ENCODE peak calls at places on chromosomes 7 and 10, in five cellular contexts. One of them, this sample, is unnamed.

GRCh38 chr7:92840309-92840708 is 3.9 kb upstream of the CDK6 start:
- DNase-seq in epithelial cell of esophagus: no peak
- DNase-seq in mammary epithelial cell: no peak
- DNase-seq in GM06990: no peak
- DNase-seq in GM23338: peak
- DNase-seq in this sample: no peak

GRCh38 chr10:69217119-69217754 is 2.9 kb upstream of the HKDC1 start:
- DNase-seq in epithelial cell of esophagus: peak
- DNase-seq in mammary epithelial cell: peak
- DNase-seq in GM06990: no peak
- DNase-seq in GM23338: no peak
- DNase-seq in this sample: no peak

GRCh38 chr10:19788075-19788686 is 28.1 kb upstream of the PLXDC2 start:
- DNase-seq in epithelial cell of esophagus: peak
- DNase-seq in mammary epithelial cell: peak
- DNase-seq in GM06990: no peak
- DNase-seq in GM23338: peak
- DNase-seq in this sample: peak

GRCh38 chr7:115099906-115100305 is 178.0 kb downstream of the MDFIC start:
- DNase-seq in epithelial cell of esophagus: peak
- DNase-seq in mammary epithelial cell: peak
- DNase-seq in GM06990: no peak
- DNase-seq in GM23338: no peak
- DNase-seq in this sample: no peak

GRCh38 chr10:46523119-46523880 is 33.2 kb downstream of the GPRIN2 start:
- DNase-seq in epithelial cell of esophagus: peak
- DNase-seq in mammary epithelial cell: peak
- DNase-seq in GM06990: no peak
- DNase-seq in GM23338: no peak
- DNase-seq in this sample: no peak

GRCh38 chr10:49272251-49273081 is 26.5 kb upstream of the C10orf71 start:
- DNase-seq in epithelial cell of esophagus: no peak
- DNase-seq in mammary epithelial cell: no peak
- DNase-seq in GM06990: no peak
- DNase-seq in GM23338: no peak
- DNase-seq in this sample: no peak

GRCh38 chr10:110544958-110545537 is 22.4 kb upstream of the SMC3 start:
- DNase-seq in epithelial cell of esophagus: no peak
- DNase-seq in mammary epithelial cell: no peak
- DNase-seq in GM06990: no peak
- DNase-seq in GM23338: no peak
- DNase-seq in this sample: no peak

GRCh38 chr10:553233-553632 is 136.2 kb downstream of the DIP2C start:
- DNase-seq in epithelial cell of esophagus: no peak
- DNase-seq in mammary epithelial cell: no peak
- DNase-seq in GM06990: no peak
- DNase-seq in GM23338: no peak
- DNase-seq in this sample: no peak

GRCh38 chr7:44158060-44158872 is 17.1 kb upstream of the MYL7 start:
- DNase-seq in epithelial cell of esophagus: no peak
- DNase-seq in mammary epithelial cell: no peak
- DNase-seq in GM06990: no peak
- DNase-seq in GM23338: no peak
- DNase-seq in this sample: no peak

GRCh38 chr7:83005410-83005809 is 157.3 kb downstream of the PCLO start:
- DNase-seq in epithelial cell of esophagus: peak
- DNase-seq in mammary epithelial cell: no peak
- DNase-seq in GM06990: no peak
- DNase-seq in GM23338: peak
- DNase-seq in this sample: peak
- TF ChIP-seq CTCF in epithelial cell of esophagus: peak
- TF ChIP-seq CTCF in mammary epithelial cell: peak
- TF ChIP-seq CTCF in GM06990: peak
- TF ChIP-seq CTCF in GM23338: no peak
- TF ChIP-seq CTCF in this sample: no peak

GRCh38 chr7:150648358-150649083 is 16.3 kb upstream of the GIMAP6 start:
- DNase-seq in epithelial cell of esophagus: no peak
- DNase-seq in mammary epithelial cell: no peak
- DNase-seq in GM06990: no peak
- DNase-seq in GM23338: no peak
- DNase-seq in this sample: no peak
- H3K4me3 ChIP-seq in epithelial cell of esophagus: no peak
- H3K4me3 ChIP-seq in mammary epithelial cell: no peak
- H3K4me3 ChIP-seq in GM06990: no peak
- H3K4me3 ChIP-seq in GM23338: no peak
- H3K4me3 ChIP-seq in this sample: no peak

DNA sequence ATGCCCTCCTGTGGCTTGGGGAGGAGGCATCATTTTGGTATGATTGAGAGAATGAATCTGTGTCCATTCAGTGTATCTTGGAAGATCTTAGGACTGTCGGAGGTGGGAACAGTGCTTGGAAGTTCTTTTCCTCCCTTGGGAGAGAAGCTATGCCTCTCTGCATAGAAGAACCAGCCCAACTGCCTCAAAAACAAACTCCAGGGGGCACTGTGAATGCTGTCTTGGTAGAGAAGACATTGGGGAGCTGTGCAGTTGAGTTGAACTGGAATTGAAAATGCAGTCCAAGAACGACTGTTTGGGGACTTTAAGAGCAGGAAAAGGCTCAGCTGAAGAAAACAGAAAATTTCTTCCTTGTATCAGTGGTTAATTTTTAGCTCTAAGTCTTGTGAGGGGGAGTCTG is 4.9 kb upstream of the GJD4 start:
- DNase-seq in epithelial cell of esophagus: no peak
- DNase-seq in mammary epithelial cell: no peak
- DNase-seq in GM06990: no peak
- DNase-seq in GM23338: peak
- DNase-seq in this sample: no peak
- TF ChIP-seq CTCF in epithelial cell of esophagus: no peak
- TF ChIP-seq CTCF in mammary epithelial cell: peak
- TF ChIP-seq CTCF in GM06990: peak
- TF ChIP-seq CTCF in GM23338: peak
- TF ChIP-seq CTCF in this sample: no peak

DNA sequence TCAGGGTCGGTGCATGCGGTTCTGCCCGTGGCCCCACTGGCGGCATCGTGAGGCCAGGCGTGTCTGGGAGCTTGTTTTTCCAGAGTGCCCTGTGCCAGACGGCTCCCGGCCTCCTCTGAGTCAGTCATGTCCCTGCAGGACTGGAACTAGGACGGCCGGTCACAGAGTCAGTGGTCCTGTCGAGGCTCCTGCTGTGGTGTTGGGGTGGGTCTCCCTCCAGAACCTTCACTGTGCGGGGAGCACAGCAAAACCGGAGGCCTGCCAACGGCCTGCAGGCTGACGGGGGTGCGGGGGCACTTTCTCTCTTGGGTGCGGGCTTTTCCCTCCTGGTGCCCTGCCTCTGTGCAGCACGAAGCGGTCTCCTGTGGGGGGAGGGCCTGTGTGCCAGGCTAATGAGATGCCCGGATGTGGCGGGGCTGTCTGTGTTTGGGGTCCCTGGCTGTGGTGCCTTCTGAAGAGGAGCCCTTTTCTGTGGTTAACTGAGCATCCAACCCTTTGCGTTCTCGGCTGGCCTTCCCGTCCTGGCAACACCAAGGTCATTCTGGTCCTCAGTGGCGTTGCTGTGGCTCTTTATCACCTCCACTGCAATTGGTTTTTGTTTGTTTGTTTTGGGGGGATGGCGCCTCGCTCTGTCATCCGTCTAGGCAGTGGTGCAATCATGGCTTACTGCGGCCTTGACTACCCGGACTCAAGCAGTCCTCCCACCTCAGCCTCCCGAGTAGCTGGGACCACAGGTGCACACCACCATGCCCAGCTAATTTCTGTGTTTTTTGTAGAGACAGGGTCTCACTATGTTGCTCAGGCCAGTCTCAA is 8.0 kb downstream of the GET4 start:
- DNase-seq in epithelial cell of esophagus: peak
- DNase-seq in mammary epithelial cell: no peak
- DNase-seq in GM06990: no peak
- DNase-seq in GM23338: no peak
- DNase-seq in this sample: no peak
- H3K4me3 ChIP-seq in epithelial cell of esophagus: no peak
- H3K4me3 ChIP-seq in mammary epithelial cell: no peak
- H3K4me3 ChIP-seq in GM06990: no peak
- H3K4me3 ChIP-seq in GM23338: no peak
- H3K4me3 ChIP-seq in this sample: no peak

DNA sequence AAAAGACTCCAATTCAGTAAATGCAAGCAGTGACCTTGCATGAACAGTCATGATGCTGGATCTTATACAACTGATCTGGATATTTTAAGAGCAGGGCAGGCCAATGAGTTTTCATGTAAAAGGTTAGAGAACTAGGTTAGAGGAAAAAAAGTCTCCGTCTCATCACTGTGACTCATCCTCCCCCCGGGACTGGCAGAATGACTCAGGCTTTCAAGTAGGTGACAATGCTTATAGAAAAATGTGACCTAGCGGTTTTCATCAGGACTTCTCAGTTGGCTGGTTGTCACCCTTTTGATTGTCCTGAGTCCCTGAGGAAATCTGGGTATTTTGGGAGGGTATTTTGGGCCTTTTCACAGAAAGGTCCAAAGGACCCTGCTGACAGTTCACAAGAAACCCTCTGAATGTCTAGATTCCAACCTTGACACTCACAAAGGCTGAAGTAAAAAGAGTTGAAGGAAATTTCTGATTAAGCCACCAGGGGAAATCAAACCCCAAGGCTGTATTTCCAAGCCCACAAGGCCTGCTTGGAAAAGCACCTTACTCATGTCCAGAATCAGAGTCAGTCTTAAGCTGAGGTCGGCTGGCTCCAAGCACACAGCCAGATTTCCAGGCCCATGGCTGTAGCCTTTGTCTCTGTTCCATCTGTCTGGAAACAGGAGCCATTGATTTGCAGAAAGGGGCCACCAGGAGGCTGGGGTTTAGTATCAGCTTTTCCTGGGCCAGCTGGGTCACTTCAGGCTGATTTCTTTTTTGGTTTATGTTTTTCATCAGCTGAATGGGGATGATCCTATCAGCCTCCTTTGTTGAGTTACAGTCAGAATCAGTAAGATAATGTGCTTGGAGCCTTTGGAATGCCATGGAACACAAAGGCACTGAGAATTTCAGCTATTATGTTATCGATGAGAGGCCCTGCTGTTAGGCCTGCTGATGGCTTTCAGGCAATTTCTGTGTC is 226.4 kb upstream of the HABP2 start:
- DNase-seq in epithelial cell of esophagus: peak
- DNase-seq in mammary epithelial cell: peak
- DNase-seq in GM06990: peak
- DNase-seq in GM23338: peak
- DNase-seq in this sample: peak
- TF ChIP-seq CTCF in epithelial cell of esophagus: no peak
- TF ChIP-seq CTCF in mammary epithelial cell: no peak
- TF ChIP-seq CTCF in GM06990: no peak
- TF ChIP-seq CTCF in GM23338: no peak
- TF ChIP-seq CTCF in this sample: no peak